ENCODE peak calls at places on chromosome 6, in four cellular contexts. K is B cell, J is mucosa of gallbladder, I is left ventricle myocardium superior. N is an unnamed sample.

GRCh38 chr6:46648869-46649488 is 3.6 kb downstream of the CYP39A1 start:
- DNase-seq in I (no peak), J (no peak), K (no peak), N (no peak)

GRCh38 chr6:138063726-138064125 is 43.5 kb downstream of the PERP start:
- DNase-seq in J (no peak), K (no peak), I (no peak), N (no peak)

GRCh38 chr6:82362144-82362543 is 1.5 kb upstream of the TPBG start:
- DNase-seq in J (no peak), K (no peak), I (no peak), N (no peak)

GRCh38 chr6:105835373-105835772 is 250.8 kb upstream of the PRDM1 start:
- DNase-seq in J (no peak), K (peak; percentile 46), I (no peak), N (no peak)

GRCh38 chr6:90111387-90111786 is 185.3 kb downstream of the BACH2 start:
- DNase-seq in I (no peak), J (no peak), K (no peak), N (no peak)

GRCh38 chr6:34227656-34228421 is 8.8 kb upstream of the HMGA1 start:
- DNase-seq in I (no peak), K (peak; percentile 34), J (no peak), N (no peak)

GRCh38 chr6:159716247-159717086 is 10.8 kb upstream of the WTAP start:
- DNase-seq in I (no peak), K (no peak), J (peak; percentile 33), N (no peak)

GRCh38 chr6:33017694-33018353 is 8.4 kb upstream of the HLA-DOA start:
- DNase-seq in K (peak; percentile 52), J (no peak), I (no peak), N (no peak)

GRCh38 chr6:35230950-35231349 is 17.2 kb downstream of the SCUBE3 start:
- DNase-seq in K (no peak), I (peak; percentile 80), J (no peak), N (no peak)

GRCh38 chr6:88983532-88983931 is 20.1 kb upstream of the RNGTT start:
- DNase-seq in K (no peak), J (peak; percentile 25), I (no peak), N (no peak)

GRCh38 chr6:307065-307814 is 15.0 kb downstream of the DUSP22 start:
- DNase-seq in K (no peak), J (no peak), I (peak; percentile 63), N (no peak)

GRCh38 chr6:25834950-25835349 is 3.1 kb upstream of the SLC17A1 start:
- DNase-seq in K (no peak), J (no peak), I (no peak), N (no peak)

GRCh38 chr6:167493961-167494697 is 169.2 kb downstream of the TTLL2 start:
- DNase-seq in K (no peak), I (peak; percentile 78), J (peak; percentile 55), N (no peak)

GRCh38 chr6:160300076-160300695 is 41.6 kb upstream of the SLC22A2 start:
- DNase-seq in I (no peak), J (peak; percentile 77), K (no peak), N (no peak)

GRCh38 chr6:103183831-103184411 is 1675.8 kb downstream of the HACE1 start:
- DNase-seq in J (no peak), K (no peak), I (no peak), N (no peak)

GRCh38 chr6:5025911-5026819 is 22.3 kb upstream of the RPP40 start:
- DNase-seq in I (peak; percentile 70), J (peak; percentile 40), K (no peak), N (no peak)

GRCh38 chr6:25717856-25718740 is 36.4 kb upstream of the SLC17A4 start:
- DNase-seq in J (no peak), I (no peak), K (peak; percentile 51), N (no peak)

GRCh38 chr6:142265476-142265875 is 36.3 kb upstream of the ADGRG6 start:
- DNase-seq in I (no peak), K (no peak), J (no peak), N (no peak)

GRCh38 chr6:169794317-169795055 is 43.1 kb downstream of the ERMARD start:
- DNase-seq in I (no peak), J (no peak), K (no peak), N (peak; percentile 63)

GRCh38 chr6:152146385-152146784 is 338.9 kb downstream of the ESR1 start:
- DNase-seq in I (no peak), K (no peak), J (no peak), N (no peak)

GRCh38 chr6:39843305-39844020 is 51.3 kb downstream of the DAAM2 start:
- DNase-seq in I (peak; percentile 45), J (no peak), K (no peak), N (no peak)

GRCh38 chr6:34235605-34236422 is 859 bp upstream of the HMGA1 start:
- DNase-seq in I (peak; percentile 72), J (peak; percentile 53), K (peak; percentile 84), N (no peak)

N was measured in type B pancreatic cell.